ENCODE peak calls at places on chromosomes 2 and 18, in five cellular contexts. Q is K562, I is SK-N-SH, S is HepG2, U is HCT116. E is an unnamed sample.

GRCh38 chr2:45734952-45735351 is 83.5 kb downstream of the PRKCE start:
- DNase-seq in Q (no peak), U (no peak), I (no peak), S (no peak), E (no peak)

GRCh38 chr2:904243-905024 is 46.2 kb upstream of the SNTG2 start:
- DNase-seq in Q (no peak), U (no peak), I (no peak), S (no peak), E (no peak)

GRCh38 chr2:134576478-134576877 is 142.3 kb downstream of the TMEM163 start:
- DNase-seq in I (no peak), Q (no peak), S (no peak), U (no peak), E (no peak)

GRCh38 chr2:69902213-69902922 is 8.6 kb downstream of the SNRNP27 start:
- DNase-seq in S (no peak), I (no peak), U (no peak), Q (no peak), E (peak)

GRCh38 chr18:62328775-62329525 is 3.8 kb downstream of the TNFRSF11A start:
- DNase-seq in U (no peak), S (no peak), I (no peak), Q (no peak), E (no peak)

GRCh38 chr2:194750926-194751325 is 906.1 kb upstream of the SLC39A10 start:
- DNase-seq in Q (no peak), S (no peak), I (no peak), U (no peak), E (no peak)

GRCh38 chr18:76503595-76503994 is 8.6 kb upstream of the ZNF516 start:
- DNase-seq in I (no peak), S (no peak), Q (no peak), U (no peak), E (no peak)

GRCh38 chr2:218281449-218281848 is 10.9 kb downstream of the TMBIM1 start:
- DNase-seq in S (no peak), I (no peak), U (no peak), Q (no peak), E (peak)

GRCh38 chr2:28185881-28186280 is 206.8 kb upstream of the FOSL2 start:
- DNase-seq in I (no peak), Q (no peak), U (no peak), S (no peak), E (no peak)

GRCh38 chr2:37627715-37628114 is 43.7 kb downstream of the CDC42EP3 start:
- DNase-seq in Q (no peak), S (no peak), U (no peak), I (no peak), E (no peak)

GRCh38 chr2:197946562-197946961 is 142.2 kb downstream of the PLCL1 start:
- DNase-seq in S (no peak), I (no peak), U (no peak), Q (no peak), E (no peak)

GRCh38 chr18:76462326-76462694 is 32.7 kb downstream of the ZNF516 start:
- DNase-seq in S (no peak), I (no peak), U (no peak), Q (peak), E (no peak)

GRCh38 chr2:62200291-62200841 is 4.5 kb downstream of the B3GNT2 start:
- DNase-seq in Q (no peak), I (no peak), S (no peak), U (no peak), E (no peak)

GRCh38 chr2:144332356-144333143 is 187.4 kb downstream of the ZEB2 start:
- DNase-seq in U (peak), S (peak), Q (peak), I (peak), E (peak)

GRCh38 chr18:55522011-55522410 is 66.0 kb downstream of the TCF4 start:
- DNase-seq in S (no peak), Q (peak), U (no peak), I (no peak), E (no peak)

GRCh38 chr18:80194874-80195570 is 52.3 kb downstream of the PARD6G start:
- DNase-seq in S (no peak), U (no peak), Q (no peak), I (no peak), E (no peak)

GRCh38 chr2:206556357-206556949 is 85.8 kb upstream of the FAM237A start:
- DNase-seq in Q (peak), S (peak), U (peak), I (peak), E (peak)

GRCh38 chr18:62767321-62767720 is 52.0 kb downstream of the PHLPP1 start:
- DNase-seq in Q (no peak), I (no peak), U (no peak), S (no peak), E (no peak)

GRCh38 chr2:74850816-74851566 is 17.1 kb downstream of the HK2 start:
- DNase-seq in Q (no peak), I (no peak), S (no peak), U (no peak), E (no peak)

GRCh38 chr2:193776988-193777387 is 1582.3 kb upstream of the TMEFF2 start:
- DNase-seq in S (no peak), I (no peak), U (peak), Q (no peak), E (peak)

GRCh38 chr18:33460681-33461080 is 20.2 kb upstream of the CCDC178 start:
- DNase-seq in Q (no peak), U (no peak), I (no peak), S (no peak), E (no peak)

GRCh38 chr2:237164474-237165047 is 78.9 kb downstream of the COPS8 start:
- DNase-seq in I (no peak), U (no peak), Q (no peak), S (no peak), E (no peak)

GRCh38 chr2:200490001-200490400 is 19.9 kb downstream of the KCTD18 start:
- DNase-seq in I (no peak), Q (no peak), U (no peak), S (no peak), E (no peak)

GRCh38 chr2:127049927-127050802 is 56.8 kb downstream of the BIN1 start:
- DNase-seq in S (peak), I (peak), Q (peak), U (no peak), E (peak)

GRCh38 chr2:158743899-158744298 is 51.2 kb upstream of the DAPL1 start:
- DNase-seq in U (no peak), I (no peak), Q (no peak), S (no peak), E (no peak)

GRCh38 chr2:231394201-231395141 is 1.0 kb upstream of the B3GNT7 start:
- DNase-seq in I (peak), U (no peak), Q (peak), S (peak), E (peak)

GRCh38 chr2:180979086-180979934 is 1.1 kb upstream of the UBE2E3 start:
- DNase-seq in U (no peak), Q (peak), S (peak), I (no peak), E (no peak)

GRCh38 chr2:142165790-142166189 is 35.0 kb upstream of the LRP1B start:
- DNase-seq in I (peak), S (peak), Q (no peak), U (peak), E (peak)

GRCh38 chr2:127226520-127227263 is 6.6 kb upstream of the CYP27C1 start:
- DNase-seq in S (peak), Q (no peak), I (no peak), U (peak), E (peak)

DNA sequence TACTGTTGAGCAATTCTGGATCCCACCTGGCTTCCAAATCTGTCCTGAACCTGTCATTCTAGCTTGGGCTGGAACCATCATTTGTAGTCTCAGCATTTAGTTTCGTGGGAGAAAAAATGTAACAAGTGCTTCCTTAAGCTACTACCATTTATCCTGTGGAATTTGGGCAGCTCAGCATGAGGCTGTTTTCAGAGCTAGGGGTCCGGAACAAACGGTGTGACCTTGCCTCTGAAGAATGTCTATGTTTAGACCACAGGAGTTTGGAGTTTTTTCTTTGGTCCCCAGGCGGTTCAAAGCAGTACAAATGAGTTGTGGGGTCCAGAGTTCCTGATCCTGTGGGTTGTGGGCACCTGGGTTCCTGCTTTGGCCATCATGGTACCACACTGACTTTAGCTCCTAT is 59.1 kb upstream of the TMEM178A start:
- DNase-seq in I (no peak), U (no peak), S (no peak), Q (no peak), E (no peak)
- TF ChIP-seq JUND in I (no peak), U (no peak), S (no peak), Q (no peak), E (no peak)

GRCh38 chr18:25005602-25006375 is 346.2 kb downstream of the ZNF521 start:
- DNase-seq in I (no peak), S (no peak), Q (no peak), U (no peak), E (no peak)
- TF ChIP-seq JUND in I (no peak), S (no peak), Q (no peak), U (no peak), E (no peak)

GRCh38 chr2:58893645-58894336 is 652.7 kb upstream of the FANCL start:
- DNase-seq in U (no peak), Q (no peak), I (no peak), S (no peak), E (no peak)

GRCh38 chr2:58899692-58900091 is 658.6 kb upstream of the FANCL start:
- DNase-seq in S (no peak), I (no peak), Q (no peak), U (no peak), E (no peak)

GRCh38 chr2:58895849-58896248 is 654.7 kb upstream of the FANCL start:
- DNase-seq in Q (no peak), I (no peak), S (no peak), U (no peak), E (no peak)

GRCh38 chr2:58900664-58901063 is 659.5 kb upstream of the FANCL start:
- DNase-seq in S (no peak), I (no peak), U (no peak), Q (no peak), E (no peak)

DNA sequence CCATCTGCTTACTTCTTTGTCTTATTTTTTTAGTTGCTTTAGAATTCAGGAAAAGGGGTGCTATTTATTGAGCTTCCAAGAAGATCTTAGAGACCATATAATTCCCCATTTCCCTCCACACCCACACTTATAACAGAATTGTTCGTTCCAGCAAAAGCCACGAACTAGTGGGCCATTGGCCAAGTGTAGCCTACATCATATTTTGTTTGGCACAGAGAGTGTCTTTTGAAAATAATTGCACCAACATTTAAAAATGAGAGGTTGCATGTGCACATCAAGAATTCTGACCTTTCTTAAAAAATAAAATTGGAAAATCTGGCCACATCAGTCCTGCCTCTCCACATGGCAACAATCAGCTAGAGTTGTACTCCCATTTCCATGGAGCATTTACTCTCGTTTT is 655.5 kb upstream of the FANCL start:
- DNase-seq in Q (no peak), I (no peak), S (no peak), U (no peak), E (no peak)
- TF ChIP-seq JUND in Q (no peak), I (no peak), S (no peak), U (no peak), E (no peak)

GRCh38 chr2:233853883-233854240 is 473 bp downstream of the HJURP start:
- DNase-seq in S (no peak), I (no peak), U (no peak), Q (no peak), E (no peak)

GRCh38 chr2:233853353-233853752 is 982 bp downstream of the HJURP start:
- DNase-seq in U (no peak), S (no peak), Q (no peak), I (no peak), E (no peak)

GRCh38 chr2:233855345-233855744 is 1.0 kb upstream of the HJURP start:
- DNase-seq in U (no peak), I (no peak), S (no peak), Q (no peak), E (no peak)

GRCh38 chr2:233856184-233856583 is 1.8 kb upstream of the HJURP start:
- DNase-seq in S (no peak), I (no peak), Q (no peak), U (no peak), E (no peak)

GRCh38 chr2:233854241-233854981 is at the start of gene HJURP:
- DNase-seq in Q (peak), S (peak), U (peak), I (peak), E (peak)
- TF ChIP-seq JUND in Q (peak), S (no peak), U (peak), I (no peak), E (no peak)

GRCh38 chr18:25538175-25538922 is 186.4 kb upstream of the ZNF521 start:
- DNase-seq in I (no peak), S (no peak), Q (no peak), U (no peak), E (no peak)
- TF ChIP-seq JUND in I (no peak), S (no peak), Q (no peak), U (no peak), E (no peak)

E was measured in T47D.